ENCODE peak calls at places on chromosome 12, in six cellular contexts. One of them, this sample, is unnamed.

GRCh38 chr12:56758728-56759269 is 4.3 kb upstream of the HSD17B6 start:
- DNase-seq in AG10803: no peak
- DNase-seq in sigmoid colon: no peak
- DNase-seq in mammary epithelial cell: no peak
- DNase-seq in NB4: no peak
- DNase-seq in progenitor cell of endocrine pancreas: no peak
- DNase-seq in this sample: no peak

GRCh38 chr12:113476093-113476986 is 4.7 kb upstream of the LHX5 start:
- DNase-seq in AG10803: no peak
- DNase-seq in sigmoid colon: no peak
- DNase-seq in NB4: no peak
- DNase-seq in mammary epithelial cell: no peak
- DNase-seq in progenitor cell of endocrine pancreas: no peak
- DNase-seq in this sample: no peak

GRCh38 chr12:111753144-111753881 is 13.4 kb upstream of the ALDH2 start:
- DNase-seq in NB4: peak
- DNase-seq in progenitor cell of endocrine pancreas: peak
- DNase-seq in mammary epithelial cell: no peak
- DNase-seq in AG10803: peak
- DNase-seq in sigmoid colon: peak
- DNase-seq in this sample: peak

GRCh38 chr12:96218989-96219678 is 25.0 kb downstream of the ELK3 start:
- DNase-seq in mammary epithelial cell: peak
- DNase-seq in progenitor cell of endocrine pancreas: no peak
- DNase-seq in NB4: no peak
- DNase-seq in AG10803: no peak
- DNase-seq in sigmoid colon: no peak
- DNase-seq in this sample: no peak

GRCh38 chr12:8554451-8555195 is 13.9 kb upstream of the CLEC4E start:
- DNase-seq in mammary epithelial cell: peak
- DNase-seq in NB4: peak
- DNase-seq in sigmoid colon: no peak
- DNase-seq in progenitor cell of endocrine pancreas: no peak
- DNase-seq in AG10803: no peak
- DNase-seq in this sample: no peak

GRCh38 chr12:30314506-30315100 is 381.1 kb downstream of the IPO8 start:
- DNase-seq in sigmoid colon: no peak
- DNase-seq in AG10803: no peak
- DNase-seq in progenitor cell of endocrine pancreas: no peak
- DNase-seq in mammary epithelial cell: no peak
- DNase-seq in NB4: no peak
- DNase-seq in this sample: no peak

GRCh38 chr12:64212066-64212746 is 9.9 kb downstream of the KICS2 start:
- DNase-seq in mammary epithelial cell: no peak
- DNase-seq in sigmoid colon: no peak
- DNase-seq in NB4: no peak
- DNase-seq in AG10803: no peak
- DNase-seq in progenitor cell of endocrine pancreas: no peak
- DNase-seq in this sample: no peak

GRCh38 chr12:52442600-52443061 is 8.5 kb upstream of the KRT75 start:
- DNase-seq in sigmoid colon: no peak
- DNase-seq in progenitor cell of endocrine pancreas: no peak
- DNase-seq in mammary epithelial cell: peak
- DNase-seq in AG10803: peak
- DNase-seq in NB4: no peak
- DNase-seq in this sample: no peak

GRCh38 chr12:65208957-65209654 is 39.7 kb downstream of the LEMD3 start:
- DNase-seq in progenitor cell of endocrine pancreas: no peak
- DNase-seq in NB4: no peak
- DNase-seq in mammary epithelial cell: no peak
- DNase-seq in sigmoid colon: no peak
- DNase-seq in AG10803: no peak
- DNase-seq in this sample: no peak

GRCh38 chr12:108641446-108642268 is 8.0 kb upstream of the SELPLG start:
- DNase-seq in NB4: peak
- DNase-seq in AG10803: no peak
- DNase-seq in sigmoid colon: no peak
- DNase-seq in progenitor cell of endocrine pancreas: no peak
- DNase-seq in mammary epithelial cell: no peak
- DNase-seq in this sample: no peak

GRCh38 chr12:12172106-12172511 is 94.7 kb downstream of the LRP6 start:
- DNase-seq in mammary epithelial cell: peak
- DNase-seq in NB4: peak
- DNase-seq in sigmoid colon: no peak
- DNase-seq in AG10803: peak
- DNase-seq in progenitor cell of endocrine pancreas: no peak
- DNase-seq in this sample: no peak

GRCh38 chr12:4448943-4449861 is 3.6 kb upstream of the FGF6 start:
- DNase-seq in mammary epithelial cell: no peak
- DNase-seq in sigmoid colon: no peak
- DNase-seq in NB4: peak
- DNase-seq in progenitor cell of endocrine pancreas: no peak
- DNase-seq in AG10803: no peak
- DNase-seq in this sample: peak

GRCh38 chr12:121600702-121601336 is 20.0 kb upstream of the KDM2B start:
- DNase-seq in sigmoid colon: no peak
- DNase-seq in NB4: no peak
- DNase-seq in mammary epithelial cell: no peak
- DNase-seq in progenitor cell of endocrine pancreas: no peak
- DNase-seq in AG10803: no peak
- DNase-seq in this sample: no peak

GRCh38 chr12:96141216-96141944 is 52.8 kb upstream of the ELK3 start:
- DNase-seq in mammary epithelial cell: no peak
- DNase-seq in NB4: no peak
- DNase-seq in sigmoid colon: no peak
- DNase-seq in progenitor cell of endocrine pancreas: no peak
- DNase-seq in AG10803: peak
- DNase-seq in this sample: no peak

GRCh38 chr12:75481013-75481705 is 604 bp downstream of the GLIPR1 start:
- DNase-seq in mammary epithelial cell: no peak
- DNase-seq in NB4: peak
- DNase-seq in sigmoid colon: no peak
- DNase-seq in progenitor cell of endocrine pancreas: no peak
- DNase-seq in AG10803: peak
- DNase-seq in this sample: no peak

GRCh38 chr12:496736-497135 is 37.0 kb downstream of the B4GALNT3 start:
- DNase-seq in mammary epithelial cell: no peak
- DNase-seq in NB4: no peak
- DNase-seq in progenitor cell of endocrine pancreas: no peak
- DNase-seq in sigmoid colon: no peak
- DNase-seq in AG10803: no peak
- DNase-seq in this sample: no peak

GRCh38 chr12:5309654-5310053 is 122.3 kb upstream of the NTF3 start:
- DNase-seq in progenitor cell of endocrine pancreas: no peak
- DNase-seq in NB4: no peak
- DNase-seq in sigmoid colon: no peak
- DNase-seq in AG10803: no peak
- DNase-seq in mammary epithelial cell: peak
- DNase-seq in this sample: no peak

GRCh38 chr12:114850853-114851252 is 166.9 kb upstream of the TBX3 start:
- DNase-seq in sigmoid colon: no peak
- DNase-seq in progenitor cell of endocrine pancreas: no peak
- DNase-seq in AG10803: no peak
- DNase-seq in mammary epithelial cell: no peak
- DNase-seq in NB4: no peak
- DNase-seq in this sample: no peak

GRCh38 chr12:31274520-31275300 is 51.2 kb downstream of the SINHCAF start:
- DNase-seq in mammary epithelial cell: no peak
- DNase-seq in NB4: no peak
- DNase-seq in sigmoid colon: no peak
- DNase-seq in progenitor cell of endocrine pancreas: no peak
- DNase-seq in AG10803: peak
- DNase-seq in this sample: no peak

GRCh38 chr12:6605425-6606330 is 1.5 kb downstream of the CHD4 start:
- DNase-seq in NB4: peak
- DNase-seq in progenitor cell of endocrine pancreas: no peak
- DNase-seq in mammary epithelial cell: peak
- DNase-seq in sigmoid colon: peak
- DNase-seq in AG10803: no peak
- DNase-seq in this sample: no peak

GRCh38 chr12:27779837-27780611 is at the start of the genes KLHL42 and MANSC4:
- DNase-seq in progenitor cell of endocrine pancreas: peak
- DNase-seq in NB4: peak
- DNase-seq in sigmoid colon: peak
- DNase-seq in mammary epithelial cell: peak
- DNase-seq in AG10803: peak
- DNase-seq in this sample: peak

GRCh38 chr12:104410326-104410725 is 46.4 kb upstream of the CHST11 start:
- DNase-seq in progenitor cell of endocrine pancreas: no peak
- DNase-seq in NB4: no peak
- DNase-seq in sigmoid colon: no peak
- DNase-seq in AG10803: no peak
- DNase-seq in mammary epithelial cell: no peak
- DNase-seq in this sample: no peak

GRCh38 chr12:76176935-76177334 is 92.5 kb upstream of the NAP1L1 start:
- DNase-seq in progenitor cell of endocrine pancreas: no peak
- DNase-seq in AG10803: no peak
- DNase-seq in NB4: no peak
- DNase-seq in sigmoid colon: no peak
- DNase-seq in mammary epithelial cell: no peak
- DNase-seq in this sample: no peak

GRCh38 chr12:83434600-83434999 is 747.9 kb downstream of the TMTC2 start:
- DNase-seq in progenitor cell of endocrine pancreas: no peak
- DNase-seq in NB4: peak
- DNase-seq in sigmoid colon: no peak
- DNase-seq in AG10803: no peak
- DNase-seq in mammary epithelial cell: no peak
- DNase-seq in this sample: no peak
- TF ChIP-seq CTCF in progenitor cell of endocrine pancreas: no peak
- TF ChIP-seq CTCF in NB4: no peak
- TF ChIP-seq CTCF in sigmoid colon: no peak
- TF ChIP-seq CTCF in AG10803: no peak
- TF ChIP-seq CTCF in mammary epithelial cell: peak
- TF ChIP-seq CTCF in this sample: no peak

GRCh38 chr12:20188930-20189653 is 179.2 kb upstream of the PDE3A start:
- DNase-seq in sigmoid colon: no peak
- DNase-seq in AG10803: no peak
- DNase-seq in progenitor cell of endocrine pancreas: no peak
- DNase-seq in NB4: no peak
- DNase-seq in mammary epithelial cell: no peak
- DNase-seq in this sample: no peak

GRCh38 chr12:20196767-20197166 is 171.6 kb upstream of the PDE3A start:
- DNase-seq in sigmoid colon: no peak
- DNase-seq in AG10803: no peak
- DNase-seq in progenitor cell of endocrine pancreas: no peak
- DNase-seq in NB4: no peak
- DNase-seq in mammary epithelial cell: no peak
- DNase-seq in this sample: no peak

GRCh38 chr12:20189767-20190166 is 178.6 kb upstream of the PDE3A start:
- DNase-seq in NB4: no peak
- DNase-seq in mammary epithelial cell: no peak
- DNase-seq in sigmoid colon: no peak
- DNase-seq in progenitor cell of endocrine pancreas: no peak
- DNase-seq in AG10803: no peak
- DNase-seq in this sample: no peak

GRCh38 chr12:20199780-20200179 is 168.6 kb upstream of the PDE3A start:
- DNase-seq in sigmoid colon: no peak
- DNase-seq in NB4: no peak
- DNase-seq in progenitor cell of endocrine pancreas: no peak
- DNase-seq in mammary epithelial cell: no peak
- DNase-seq in AG10803: no peak
- DNase-seq in this sample: no peak

DNA sequence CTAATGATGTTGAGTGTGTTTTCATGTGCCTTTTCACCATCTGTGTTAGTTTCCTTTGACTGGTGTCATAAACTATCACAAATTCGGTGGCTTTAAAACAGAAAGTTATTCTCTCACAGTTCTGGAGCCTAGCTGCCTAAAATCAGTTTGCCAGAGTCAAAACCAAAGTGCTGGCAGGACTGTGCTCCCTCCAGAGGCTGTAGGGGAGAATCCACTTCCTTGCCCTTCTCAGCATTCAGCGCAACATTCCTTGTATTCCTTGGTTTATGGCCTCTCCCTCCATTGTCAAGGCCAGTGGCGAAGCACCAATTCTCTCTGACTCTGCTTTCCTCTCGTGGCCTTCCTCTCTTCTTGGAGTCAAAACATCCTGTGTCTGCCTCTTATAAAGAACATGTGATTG is 174.2 kb upstream of the PDE3A start:
- DNase-seq in NB4: no peak
- DNase-seq in progenitor cell of endocrine pancreas: no peak
- DNase-seq in sigmoid colon: no peak
- DNase-seq in mammary epithelial cell: no peak
- DNase-seq in AG10803: peak
- DNase-seq in this sample: no peak
- TF ChIP-seq CTCF in NB4: no peak
- TF ChIP-seq CTCF in progenitor cell of endocrine pancreas: peak
- TF ChIP-seq CTCF in sigmoid colon: no peak
- TF ChIP-seq CTCF in mammary epithelial cell: no peak
- TF ChIP-seq CTCF in AG10803: peak
- TF ChIP-seq CTCF in this sample: no peak

DNA sequence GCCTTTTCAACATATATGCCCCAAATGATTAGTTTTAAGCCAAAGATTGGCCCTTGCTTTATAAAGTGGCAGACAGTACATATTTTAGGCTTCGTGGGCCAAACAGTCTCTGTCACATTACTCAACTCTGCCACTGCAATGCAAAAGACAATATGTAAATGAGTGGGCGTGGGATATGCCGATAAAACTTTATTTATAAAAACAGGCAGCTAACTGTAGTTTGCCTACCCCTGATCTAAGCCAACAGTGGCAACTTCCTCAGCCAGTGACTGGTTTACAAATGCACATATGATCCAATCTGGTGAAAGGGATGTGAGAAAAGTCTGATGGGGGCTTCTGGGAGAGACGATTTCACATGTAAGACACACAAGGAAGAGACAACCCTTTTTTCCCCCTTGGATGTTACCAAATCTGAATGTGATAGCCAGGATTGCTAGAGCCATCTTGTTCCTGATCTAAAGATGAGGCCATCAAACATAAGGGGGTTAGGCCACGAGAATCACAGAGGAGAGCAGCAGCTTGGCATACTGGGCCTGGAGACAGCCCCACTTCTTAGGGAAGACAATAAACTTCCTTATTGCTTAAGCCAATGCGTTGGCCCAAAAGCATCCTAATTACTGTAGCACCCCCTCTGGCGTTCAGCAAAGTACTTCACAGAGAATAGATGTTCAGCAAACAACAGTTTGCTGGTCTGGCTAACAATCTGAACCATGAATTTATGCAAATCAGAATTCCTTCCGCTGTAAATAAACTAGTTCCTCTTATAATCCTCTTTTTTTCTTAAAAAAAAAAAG is 75.2 kb upstream of the TMCC3 start:
- DNase-seq in progenitor cell of endocrine pancreas: no peak
- DNase-seq in mammary epithelial cell: peak
- DNase-seq in NB4: peak
- DNase-seq in AG10803: peak
- DNase-seq in sigmoid colon: no peak
- DNase-seq in this sample: no peak
- TF ChIP-seq CTCF in progenitor cell of endocrine pancreas: peak
- TF ChIP-seq CTCF in mammary epithelial cell: peak
- TF ChIP-seq CTCF in NB4: no peak
- TF ChIP-seq CTCF in AG10803: peak
- TF ChIP-seq CTCF in sigmoid colon: no peak
- TF ChIP-seq CTCF in this sample: no peak

DNA sequence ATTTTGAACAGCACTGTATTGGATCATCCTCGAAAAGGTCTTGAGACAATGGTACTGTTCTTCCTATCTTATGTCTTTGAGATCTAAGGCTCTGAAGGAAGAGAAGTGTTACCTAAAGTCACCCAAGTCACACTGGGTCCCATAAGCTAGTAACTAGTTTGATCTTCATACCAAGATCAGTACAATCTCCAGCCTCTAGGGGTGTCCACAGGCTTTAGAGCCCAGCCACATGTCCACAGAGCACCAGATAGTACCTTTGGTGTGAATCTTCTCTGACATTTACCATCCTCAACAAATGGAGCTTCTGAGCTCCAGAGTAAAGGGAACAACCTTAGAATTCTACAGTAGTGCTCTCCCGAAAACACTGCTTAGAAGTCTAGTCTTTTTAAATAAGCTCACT is 78.7 kb downstream of the KSR2 start:
- DNase-seq in progenitor cell of endocrine pancreas: no peak
- DNase-seq in sigmoid colon: no peak
- DNase-seq in AG10803: no peak
- DNase-seq in NB4: no peak
- DNase-seq in mammary epithelial cell: no peak
- DNase-seq in this sample: no peak
- TF ChIP-seq CTCF in progenitor cell of endocrine pancreas: peak
- TF ChIP-seq CTCF in sigmoid colon: no peak
- TF ChIP-seq CTCF in AG10803: no peak
- TF ChIP-seq CTCF in NB4: peak
- TF ChIP-seq CTCF in mammary epithelial cell: no peak
- TF ChIP-seq CTCF in this sample: no peak

This sample was measured in lung.